ENCODE peak calls at places on chromosomes 4 and X, in nine cellular contexts. E, M, T, S, A, X, H, N and J are unnamed samples.
A peak's percentile ranks its signal among the peaks of the same experiment; 100 is the strongest.

GRCh38 chrX:56817179-56817578 is 88.1 kb downstream of the NBDY start:
- DNase-seq in X (no peak), T (no peak), H (no peak), M (no peak), E (no peak), A (no peak), S (no peak), N (no peak), J (no peak)

GRCh38 chrX:21932277-21932996 is 8.1 kb upstream of the SMS start:
- DNase-seq in E (no peak), T (no peak), X (no peak), N (no peak), A (peak; percentile 64), H (no peak), M (no peak), S (no peak), J (no peak)

GRCh38 chr4:43112139-43112538 is 219.6 kb downstream of the GRXCR1 start:
- DNase-seq in E (no peak), A (no peak), H (no peak), T (no peak), X (no peak), M (no peak), N (no peak), S (no peak), J (no peak)

GRCh38 chrX:15107367-15107988 is 162.4 kb downstream of the ASB9 start:
- DNase-seq in T (no peak), X (no peak), N (no peak), S (no peak), A (no peak), M (no peak), E (no peak), H (no peak), J (no peak)

GRCh38 chrX:46551494-46552128 is 6.4 kb upstream of the ZNF674 start:
- DNase-seq in H (no peak), T (no peak), E (no peak), S (no peak), N (no peak), A (no peak), M (no peak), X (no peak), J (no peak)

GRCh38 chrX:39726810-39727209 is 370.9 kb downstream of the BCOR start:
- DNase-seq in M (no peak), S (no peak), H (peak; percentile 51), T (no peak), A (peak; percentile 65), N (no peak), E (no peak), X (no peak), J (no peak)

GRCh38 chr4:5203309-5203708 is 152.0 kb downstream of the STK32B start:
- DNase-seq in S (no peak), M (no peak), N (no peak), E (no peak), T (no peak), A (peak; percentile 60), H (no peak), X (no peak), J (no peak)

GRCh38 chrX:109537324-109537665 is 651 bp downstream of the NXT2 start:
- DNase-seq in E (peak; percentile 2), A (peak; percentile 30), T (no peak), X (peak; percentile 28), H (no peak), M (no peak), N (no peak), S (no peak), J (peak; percentile 23)

GRCh38 chr4:165418116-165418515 is 39.3 kb downstream of the CPE start:
- DNase-seq in E (no peak), M (no peak), S (no peak), T (no peak), A (no peak), X (no peak), H (no peak), N (no peak), J (no peak)

GRCh38 chrX:74535211-74535621 is 79.2 kb downstream of the RLIM start:
- DNase-seq in S (no peak), T (no peak), N (no peak), X (peak; percentile 42), A (peak; percentile 41), E (peak; percentile 4), M (no peak), H (no peak), J (no peak)

GRCh38 chr4:39950861-39951481 is 26.7 kb downstream of the PDS5A start:
- DNase-seq in S (no peak), E (no peak), T (no peak), M (no peak), A (no peak), X (no peak), H (no peak), N (no peak), J (no peak)

GRCh38 chr4:158845166-158846041 is 76.6 kb downstream of the FNIP2 start:
- DNase-seq in M (no peak), H (no peak), T (no peak), E (no peak), A (no peak), S (no peak), N (no peak), X (no peak), J (no peak)

GRCh38 chrX:3175659-3176438 is 134.6 kb downstream of the ARSF start:
- DNase-seq in H (no peak), S (no peak), X (no peak), T (no peak), M (no peak), N (no peak), A (peak; percentile 17), E (no peak), J (no peak)

GRCh38 chr4:173990879-173991231 is 292.6 kb downstream of the FBXO8 start:
- DNase-seq in M (no peak), T (no peak), E (no peak), H (peak; percentile 84), X (no peak), S (no peak), N (no peak), A (no peak), J (no peak)

GRCh38 chrX:112818114-112819012 is 22.3 kb downstream of the AMOT start:
- DNase-seq in E (no peak), N (no peak), T (no peak), M (no peak), H (peak; percentile 41), X (no peak), A (no peak), S (no peak), J (no peak)

GRCh38 chrX:31706456-31706855 is 634.6 kb upstream of the FTHL17 start:
- DNase-seq in N (no peak), E (no peak), M (no peak), A (no peak), T (no peak), H (no peak), S (no peak), X (peak; percentile 9), J (no peak)

GRCh38 chrX:102654696-102655095 is 3.4 kb downstream of the GPRASP1 start:
- DNase-seq in X (no peak), E (no peak), H (peak; percentile 45), T (no peak), M (no peak), S (no peak), A (no peak), N (no peak), J (no peak)

GRCh38 chrX:118723376-118723775 is 4.0 kb upstream of the IL13RA1 start:
- DNase-seq in M (no peak), A (no peak), S (no peak), H (no peak), N (no peak), T (no peak), X (no peak), E (no peak), J (no peak)

GRCh38 chr4:20126906-20127305 is 124.8 kb upstream of the SLIT2 start:
- DNase-seq in S (no peak), A (peak; percentile 30), M (no peak), E (no peak), X (no peak), N (no peak), H (no peak), T (no peak), J (peak; percentile 35)

GRCh38 chr4:13990596-13991589 is 363.4 kb upstream of the BOD1L1 start:
- DNase-seq in E (no peak), N (no peak), T (no peak), S (no peak), X (no peak), A (no peak), M (no peak), H (no peak), J (no peak)

GRCh38 chrX:1582686-1583437 is 8.5 kb upstream of the AKAP17A start:
- DNase-seq in T (no peak), S (no peak), A (no peak), X (no peak), H (no peak), N (no peak), E (no peak), M (no peak), J (no peak)

GRCh38 chr4:7041851-7042696 is 1.1 kb upstream of the TADA2B start:
- DNase-seq in X (peak; percentile 6), E (peak; percentile 63), T (peak; percentile 40), N (no peak), M (peak; percentile 12), A (peak; percentile 73), S (no peak), H (peak; percentile 82), J (no peak)

GRCh38 chr4:150348079-150348478 is 233.9 kb upstream of the MAB21L2 start:
- DNase-seq in X (peak; percentile 13), A (peak; percentile 10), T (no peak), S (no peak), E (no peak), M (no peak), H (no peak), N (no peak), J (peak; percentile 49)

GRCh38 chr4:107866726-107867125 is 42.0 kb downstream of the SGMS2 start:
- DNase-seq in X (no peak), T (no peak), E (no peak), N (no peak), M (no peak), A (peak; percentile 20), H (no peak), S (no peak), J (no peak)

GRCh38 chr4:54063737-54064316 is 578 bp downstream of the CHIC2 start:
- DNase-seq in A (peak; percentile 19), H (peak; percentile 52), T (peak; percentile 26), N (peak; percentile 8), M (peak; percentile 55), X (no peak), S (peak; percentile 8), E (peak; percentile 38), J (no peak)

GRCh38 chr4:10589308-10589707 is 95.3 kb downstream of the CLNK start:
- DNase-seq in E (no peak), M (no peak), S (no peak), X (no peak), H (no peak), N (no peak), A (no peak), T (no peak), J (no peak)

GRCh38 chr4:104063341-104063740 is 343.6 kb upstream of the TACR3 start:
- DNase-seq in T (no peak), X (no peak), M (no peak), A (no peak), N (no peak), H (no peak), E (no peak), S (no peak), J (no peak)

GRCh38 chr4:66791686-66792085 is 753.6 kb downstream of the CENPC start:
- DNase-seq in N (no peak), T (no peak), E (no peak), X (no peak), A (no peak), M (no peak), S (no peak), H (no peak), J (no peak)